ENCODE peak calls at places on chromosomes 2 and 18, in eight cellular contexts. L is foreskin fibroblast, M is Peyer's patch, F is kidney epithelial cell, S is GM23338, G is brain microvascular endothelial cell, X is ovary, Z is neural progenitor cell. N is an unnamed sample.

GRCh38 chr2:179460530-179460929 is 195.9 kb upstream of the SESTD1 start:
- DNase-seq in Z (no peak), F (peak; percentile 95), G (peak; percentile 98), M (no peak), L (peak; percentile 95), X (no peak), S (no peak), N (peak; percentile 2)

GRCh38 chr2:239277401-239278085 is 123.3 kb downstream of the HDAC4 start:
- DNase-seq in F (no peak), M (no peak), S (no peak), X (peak; percentile 24), G (no peak), L (no peak), Z (no peak), N (no peak)

GRCh38 chr18:47809420-47809819 is 121.0 kb downstream of the SMAD2 start:
- DNase-seq in X (no peak), Z (no peak), F (no peak), S (no peak), M (no peak), L (no peak), G (no peak), N (no peak)

GRCh38 chr2:60885683-60886082 is 4.3 kb downstream of the REL start:
- DNase-seq in G (no peak), M (no peak), F (no peak), L (no peak), Z (no peak), X (no peak), S (no peak), N (no peak)

GRCh38 chr2:74546004-74546403 is 7.7 kb downstream of the LOXL3 start:
- DNase-seq in F (no peak), L (no peak), G (no peak), M (no peak), S (no peak), X (no peak), Z (no peak), N (no peak)

GRCh38 chr2:39851691-39852110 is 72.6 kb upstream of the THUMPD2 start:
- DNase-seq in M (no peak), G (no peak), S (peak; percentile 57), F (no peak), L (peak; percentile 47), X (peak; percentile 20), Z (peak; percentile 53), N (peak; percentile 46)

GRCh38 chr18:12652861-12653401 is 5.0 kb downstream of the SPIRE1 start:
- DNase-seq in X (no peak), F (no peak), S (no peak), G (no peak), M (no peak), Z (peak; percentile 24), L (peak; percentile 88), N (no peak)

GRCh38 chr2:233033672-233034071 is 1.2 kb downstream of the NEU2 start:
- DNase-seq in F (no peak), G (peak; percentile 10), L (peak; percentile 60), Z (no peak), X (no peak), M (no peak), S (no peak), N (no peak)

GRCh38 chr18:13530215-13530878 is 196.0 kb downstream of the FAM210A start:
- DNase-seq in Z (no peak), S (no peak), X (no peak), G (no peak), F (no peak), L (no peak), M (no peak), N (no peak)

GRCh38 chr2:6492573-6492972 is 373.1 kb downstream of the CMPK2 start:
- DNase-seq in X (no peak), S (no peak), G (no peak), Z (no peak), M (no peak), F (no peak), L (no peak), N (peak; percentile 7)

GRCh38 chr18:39421319-39421718 is 1855.7 kb upstream of the CELF4 start:
- DNase-seq in S (no peak), X (no peak), M (no peak), F (no peak), L (no peak), Z (no peak), G (no peak), N (no peak)

GRCh38 chr2:20446280-20446916 is 476 bp upstream of the RHOB start:
- DNase-seq in S (peak; percentile 41), L (no peak), G (peak; percentile 24), F (no peak), X (no peak), M (no peak), Z (peak; percentile 11), N (no peak)

GRCh38 chr2:85712849-85713612 is 18.9 kb downstream of the GNLY start:
- DNase-seq in Z (no peak), F (no peak), M (no peak), L (peak; percentile 79), S (no peak), X (peak; percentile 42), G (peak; percentile 82), N (no peak)

GRCh38 chr2:206217162-206217561 is 57.3 kb upstream of the ZDBF2 start:
- DNase-seq in Z (peak; percentile 81), X (no peak), G (no peak), F (no peak), S (peak; percentile 46), M (no peak), L (no peak), N (no peak)

DNA sequence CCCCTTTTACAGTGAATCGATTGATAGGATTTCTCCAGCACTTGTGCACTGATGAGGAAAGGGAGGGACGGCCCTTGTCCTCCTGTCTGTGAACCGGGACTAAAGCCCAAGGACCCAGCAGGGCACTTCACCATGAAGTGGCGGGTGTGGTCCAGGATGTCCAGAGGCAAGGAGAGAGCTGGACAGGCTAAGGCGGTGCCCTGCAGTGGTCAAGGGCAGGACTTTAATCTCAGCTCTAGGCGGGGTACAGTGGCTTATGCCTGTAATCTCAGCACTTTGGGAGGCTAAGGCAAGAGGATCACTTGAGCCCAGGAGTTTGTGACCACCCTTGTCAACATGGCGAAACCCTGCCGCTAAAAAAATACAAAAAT is 28.2 kb upstream of the SEMA4C start:
- DNase-seq in F (no peak), M (no peak), S (no peak), X (no peak), Z (no peak), L (no peak), G (no peak), N (no peak)
- TF ChIP-seq CTCF in F (no peak), M (no peak), S (no peak), X (no peak), Z (no peak), L (no peak), G (no peak), N (no peak)

GRCh38 chr2:231460073-231460861 is 4.0 kb downstream of the NCL start:
- DNase-seq in S (no peak), L (no peak), G (no peak), F (no peak), X (no peak), M (no peak), Z (no peak), N (no peak)

GRCh38 chr2:231463698-231464575 is at the start of gene NCL:
- DNase-seq in F (peak; percentile 85), L (peak; percentile 89), S (peak; percentile 81), Z (peak; percentile 92), M (peak; percentile 81), X (peak; percentile 89), G (peak; percentile 72), N (peak; percentile 86)

GRCh38 chr2:231458368-231458767 is 5.9 kb downstream of the NCL start:
- DNase-seq in L (no peak), F (no peak), X (no peak), G (no peak), Z (no peak), S (no peak), M (no peak), N (no peak)

GRCh38 chr2:231462729-231463465 is 1.4 kb downstream of the NCL start:
- DNase-seq in M (no peak), L (no peak), F (no peak), S (no peak), Z (no peak), G (no peak), X (no peak), N (no peak)

GRCh38 chr2:231461516-231461971 is 2.7 kb downstream of the NCL start:
- DNase-seq in Z (no peak), L (no peak), G (no peak), S (no peak), F (no peak), X (no peak), M (no peak), N (no peak)
- H3K4me3 ChIP-seq in Z (no peak overlapping the region), L (no peak overlapping the region), G (no peak overlapping the region), S (peak overlapping the region; percentile 99), F (no peak overlapping the region), X (no peak overlapping the region), M (no peak overlapping the region), N (peak overlapping the region; percentile 88)

GRCh38 chr2:212249451-212249850 is 289.2 kb downstream of the ERBB4 start:
- DNase-seq in L (peak; percentile 17), Z (no peak), X (no peak), G (peak; percentile 4), M (no peak), S (peak; percentile 18), F (no peak), N (peak; percentile 51)
- TF ChIP-seq CTCF in L (peak; percentile 18), Z (peak; percentile 42), X (no peak), G (peak; percentile 67), M (no peak), S (peak; percentile 62), F (peak; percentile 47), N (peak; percentile 66)

GRCh38 chr2:96878171-96878570 is 8.3 kb upstream of the SEMA4C start:
- DNase-seq in S (no peak), L (no peak), Z (no peak), X (no peak), G (no peak), M (no peak), F (no peak), N (no peak)

GRCh38 chr2:96875498-96876035 is 5.7 kb upstream of the SEMA4C start:
- DNase-seq in L (no peak), X (no peak), G (no peak), S (peak; percentile 63), M (no peak), Z (peak; percentile 83), F (no peak), N (no peak)

GRCh38 chr2:96876811-96877437 is 7.0 kb upstream of the SEMA4C start:
- DNase-seq in G (no peak), F (no peak), L (no peak), S (no peak), Z (no peak), X (no peak), M (no peak), N (no peak)

GRCh38 chr2:96877513-96878159 is 7.8 kb upstream of the SEMA4C start:
- DNase-seq in X (no peak), M (no peak), Z (no peak), F (no peak), L (no peak), S (no peak), G (no peak), N (no peak)

DNA sequence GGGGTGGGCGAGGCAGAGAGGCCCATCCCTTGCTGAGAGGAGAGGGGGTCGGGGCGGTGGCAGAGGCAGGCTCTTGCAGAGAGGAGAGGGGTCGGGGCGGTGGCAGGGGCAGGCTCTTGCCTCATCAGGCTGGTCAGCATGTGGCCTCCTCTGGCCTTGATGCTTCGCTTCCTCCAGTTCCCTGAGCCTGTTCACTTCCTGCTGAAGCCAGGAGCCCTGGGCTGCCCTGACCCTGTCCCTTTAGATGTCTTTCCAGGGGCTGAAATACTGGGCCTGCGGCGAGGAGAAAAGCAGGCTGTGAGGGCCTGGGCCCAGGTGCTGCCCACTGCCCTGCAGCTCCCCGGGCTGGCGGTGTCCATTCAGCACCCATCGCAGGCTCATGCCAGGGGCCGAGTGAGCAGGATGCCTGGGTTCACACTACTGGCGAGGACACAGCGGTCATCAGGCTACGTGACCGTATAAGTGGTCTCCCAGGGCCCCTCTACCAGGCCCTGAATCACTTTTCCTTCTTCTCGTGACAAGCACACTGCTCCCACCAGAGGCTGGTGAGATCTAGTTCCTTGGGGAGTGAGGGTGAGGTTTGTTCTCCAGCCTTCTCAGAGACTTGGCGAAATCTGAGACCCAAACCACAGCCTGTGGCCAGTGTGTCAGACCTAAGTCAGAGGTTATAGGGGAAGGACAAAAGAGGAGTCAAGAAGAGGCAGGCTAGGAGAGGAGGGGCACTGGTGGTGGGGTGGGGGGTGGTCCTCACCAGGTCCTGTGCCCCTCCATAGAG is 6.3 kb upstream of the SEMA4C start:
- DNase-seq in F (no peak), M (no peak), Z (peak; percentile 38), G (peak; percentile 43), X (no peak), S (no peak), L (peak; percentile 73), N (no peak)
- H3K4me3 ChIP-seq in F (no peak overlapping the region), M (no peak overlapping the region), Z (no peak overlapping the region), G (no peak overlapping the region), X (no peak overlapping the region), S (no peak overlapping the region), L (no peak overlapping the region), N (no peak overlapping the region)

N was measured in A673.